ENCODE peak calls at places on chromosomes 13 and 19, in seven cellular contexts. Z, M, P, V, Q, C and Y are unnamed samples.

GRCh38 chr13:81017525-81018152 is 676.7 kb upstream of the SPRY2 start:
- DNase-seq in M (no peak), C (peak), Q (no peak), V (no peak), P (no peak), Z (peak), Y (peak)

GRCh38 chr13:87498681-87499080 is 172.5 kb upstream of the SLITRK5 start:
- DNase-seq in P (no peak), M (no peak), C (no peak), Q (no peak), V (no peak), Z (no peak), Y (no peak)

GRCh38 chr13:50905256-50905655 is 4.3 kb upstream of the RNASEH2B start:
- DNase-seq in Z (no peak), P (no peak), C (no peak), M (no peak), V (no peak), Q (no peak), Y (no peak)

GRCh38 chr19:53906211-53907192 is 2.6 kb upstream of the CACNG7 start:
- DNase-seq in Z (no peak), C (no peak), M (no peak), V (peak), P (peak), Q (peak), Y (no peak)

GRCh38 chr13:98570929-98571372 is 6.0 kb downstream of the STK24 start:
- DNase-seq in Q (no peak), V (no peak), Z (no peak), M (no peak), P (peak), C (no peak), Y (no peak)

GRCh38 chr19:5960005-5961001 is 17.6 kb downstream of the RANBP3 start:
- DNase-seq in M (no peak), V (peak), C (no peak), Z (no peak), Q (no peak), P (no peak), Y (peak)

GRCh38 chr19:14449321-14449720 is 16.2 kb downstream of the PKN1 start:
- DNase-seq in Q (no peak), V (no peak), M (no peak), P (no peak), Z (no peak), C (no peak), Y (no peak)

GRCh38 chr13:59203855-59204254 is 959.9 kb downstream of the DIAPH3 start:
- DNase-seq in P (no peak), V (no peak), Q (no peak), Z (no peak), C (no peak), M (no peak), Y (no peak)

GRCh38 chr19:54316746-54317107 is 3.8 kb upstream of the LILRA5 start:
- DNase-seq in Z (no peak), Q (no peak), M (no peak), C (no peak), V (no peak), P (no peak), Y (no peak)

GRCh38 chr19:45446944-45447343 is 20.9 kb upstream of the FOSB start:
- DNase-seq in M (no peak), V (no peak), Q (no peak), C (no peak), P (no peak), Z (no peak), Y (no peak)

GRCh38 chr13:75202981-75203380 is 279.0 kb downstream of the TBC1D4 start:
- DNase-seq in P (no peak), M (no peak), Z (no peak), Q (no peak), V (no peak), C (no peak), Y (no peak)

GRCh38 chr19:18173054-18173571 is 500 bp upstream of the IFI30 start:
- DNase-seq in M (peak), V (no peak), Z (no peak), P (no peak), C (no peak), Q (no peak), Y (no peak)

GRCh38 chr19:1173160-1173844 is 766 bp downstream of the SBNO2 start:
- DNase-seq in V (peak), P (no peak), Z (no peak), Q (no peak), C (no peak), M (no peak), Y (no peak)

GRCh38 chr13:45142440-45143345 is 22.4 kb downstream of the GTF2F2 start:
- DNase-seq in M (no peak), Q (no peak), C (no peak), Z (no peak), P (no peak), V (no peak), Y (no peak)

GRCh38 chr19:49791776-49792445 is 21.2 kb downstream of the FUZ start:
- DNase-seq in C (no peak), Z (no peak), V (no peak), Q (no peak), P (no peak), M (no peak), Y (no peak)

GRCh38 chr13:75838366-75839017 is 202.4 kb downstream of the LMO7 start:
- DNase-seq in C (no peak), M (no peak), P (no peak), Q (no peak), V (no peak), Z (no peak), Y (peak)

GRCh38 chr19:46482645-46483044 is 11.3 kb upstream of the PNMA8A start:
- DNase-seq in Z (no peak), Q (no peak), C (no peak), P (no peak), M (no peak), V (no peak), Y (no peak)

GRCh38 chr13:20921572-20921971 is 19.0 kb upstream of the XPO4 start:
- DNase-seq in P (no peak), C (no peak), V (no peak), M (no peak), Z (no peak), Q (no peak), Y (no peak)

GRCh38 chr19:13073263-13073662 is 29.4 kb downstream of the LYL1 start:
- DNase-seq in P (no peak), Z (no peak), V (no peak), M (no peak), Q (no peak), C (no peak), Y (no peak)

GRCh38 chr13:112129557-112129956 is 62.6 kb downstream of the SOX1 start:
- DNase-seq in C (no peak), Z (no peak), P (no peak), Q (no peak), M (no peak), V (no peak), Y (no peak)

GRCh38 chr19:46380690-46381089 is 32.7 kb downstream of the CCDC8 start:
- DNase-seq in P (no peak), M (no peak), V (no peak), Q (no peak), C (no peak), Z (no peak), Y (no peak)

GRCh38 chr13:98576963-98577822 is at the start of gene STK24:
- DNase-seq in M (no peak), Q (peak), P (peak), Z (no peak), C (no peak), V (peak), Y (peak)

GRCh38 chr19:35220315-35220921 is 8.1 kb downstream of the FAM187B start:
- DNase-seq in M (no peak), Z (no peak), P (no peak), V (no peak), Q (no peak), C (no peak), Y (no peak)

GRCh38 chr13:31733066-31733465 is 6.3 kb upstream of the RXFP2 start:
- DNase-seq in P (no peak), M (no peak), Z (no peak), V (no peak), Q (no peak), C (no peak), Y (no peak)

GRCh38 chr19:46753420-46754155 is 7.3 kb upstream of the STRN4 start:
- DNase-seq in Q (peak), M (no peak), P (peak), V (peak), Z (no peak), C (no peak), Y (peak)

GRCh38 chr13:88622362-88622973 is 951.3 kb downstream of the SLITRK5 start:
- DNase-seq in V (no peak), P (no peak), Q (no peak), M (no peak), Z (no peak), C (no peak), Y (no peak)

GRCh38 chr13:76887070-76887563 is 912 bp upstream of the KCTD12 start:
- DNase-seq in V (no peak), C (no peak), Q (peak), Z (no peak), M (no peak), P (no peak), Y (no peak)

GRCh38 chr13:67520886-67521285 is 290.8 kb upstream of the PCDH9 start:
- DNase-seq in Z (no peak), P (no peak), Q (no peak), M (no peak), V (no peak), C (no peak), Y (no peak)

GRCh38 chr19:18586311-18586710 is 2.3 kb upstream of the REX1BD start:
- DNase-seq in Z (no peak), V (no peak), P (no peak), Q (no peak), M (no peak), C (no peak), Y (no peak)

GRCh38 chr19:15495151-15495550 is 13.2 kb upstream of the CYP4F22 start:
- DNase-seq in C (no peak), Z (no peak), V (no peak), M (no peak), Q (no peak), P (no peak), Y (no peak)

GRCh38 chr13:36814465-36814864 is 4.6 kb upstream of the RFXAP start:
- DNase-seq in M (no peak), Z (no peak), C (no peak), V (no peak), Q (no peak), P (no peak), Y (no peak)

GRCh38 chr19:6528544-6529121 is 2.2 kb upstream of the TNFSF9 start:
- DNase-seq in Q (peak), P (no peak), V (no peak), Z (no peak), C (no peak), M (no peak), Y (no peak)

GRCh38 chr13:81639984-81640582 is 1299.2 kb upstream of the SPRY2 start:
- DNase-seq in M (no peak), P (no peak), Z (no peak), Q (peak), C (no peak), V (no peak), Y (peak)